ENCODE peak calls at places on chromosomes 4 and X, in six cellular contexts. D, P, K, O, N and R are unnamed samples.

GRCh38 chr4:140640150-140640748 is 71.5 kb upstream of the UCP1 start:
- DNase-seq in D (no peak), O (no peak), N (no peak), K (no peak), P (no peak), R (no peak)

GRCh38 chr4:48341776-48342558 is 638 bp downstream of the SLAIN2 start:
- DNase-seq in P (peak; percentile 57), K (peak; percentile 53), N (peak; percentile 81), O (peak; percentile 63), D (peak; percentile 55), R (no peak)

GRCh38 chr4:3702084-3702521 is 64.1 kb upstream of the ADRA2C start:
- DNase-seq in N (peak; percentile 62), K (no peak), O (no peak), P (no peak), D (no peak), R (no peak)

GRCh38 chr4:25103423-25103822 is 56.8 kb downstream of the SEPSECS start:
- DNase-seq in O (peak; percentile 34), K (peak; percentile 37), N (no peak), P (peak; percentile 60), D (peak; percentile 70), R (no peak)

GRCh38 chr4:131635191-131635590 is 1513.9 kb upstream of the PCDH10 start:
- DNase-seq in O (no peak), N (no peak), P (no peak), K (no peak), D (no peak), R (no peak)

GRCh38 chr4:142379277-142380051 is 466.6 kb downstream of the INPP4B start:
- DNase-seq in O (no peak), D (no peak), K (no peak), N (no peak), P (no peak), R (no peak)

GRCh38 chrX:133697656-133698055 is 282.4 kb upstream of the GPC4 start:
- DNase-seq in N (no peak), K (no peak), D (no peak), O (no peak), P (no peak), R (no peak)

GRCh38 chrX:19799319-19800182 is 87.8 kb downstream of the SH3KBP1 start:
- DNase-seq in N (no peak), D (no peak), P (no peak), O (no peak), K (peak; percentile 5), R (no peak)

GRCh38 chr4:8592366-8593267 is at the start of gene CPZ:
- DNase-seq in K (no peak), P (no peak), O (no peak), D (no peak), N (no peak), R (no peak)

GRCh38 chr4:107220976-107221375 is 184.9 kb upstream of the DKK2 start:
- DNase-seq in D (no peak), N (no peak), P (no peak), O (no peak), K (no peak), R (no peak)

GRCh38 chr4:184343400-184344177 is 125.9 kb upstream of the ENPP6 start:
- DNase-seq in K (peak; percentile 87), P (peak; percentile 61), N (peak; percentile 88), D (peak; percentile 77), O (peak; percentile 54), R (no peak)

GRCh38 chrX:101229155-101229554 is 9.6 kb downstream of the DRP2 start:
- DNase-seq in O (no peak), K (no peak), P (no peak), N (no peak), D (no peak), R (no peak)

GRCh38 chr4:99945718-99946345 is 586 bp downstream of the DNAJB14 start:
- DNase-seq in N (peak; percentile 66), K (peak; percentile 5), O (no peak), D (peak; percentile 26), P (no peak), R (no peak)

GRCh38 chrX:24131476-24131875 is 18.1 kb upstream of the ZFX start:
- DNase-seq in P (no peak), K (no peak), N (no peak), D (no peak), O (no peak), R (no peak)

GRCh38 chr4:169070071-169070894 is 60.2 kb upstream of the CBR4 start:
- DNase-seq in N (no peak), P (peak; percentile 29), O (peak; percentile 51), D (peak; percentile 72), K (peak; percentile 54), R (no peak)

GRCh38 chr4:15882675-15883086 is 55.9 kb downstream of the FGFBP1 start:
- DNase-seq in N (peak; percentile 69), K (peak; percentile 59), O (no peak), P (no peak), D (peak; percentile 39), R (no peak)

GRCh38 chr4:23337292-23337691 is 552.6 kb downstream of the PPARGC1A start:
- DNase-seq in D (no peak), O (no peak), P (no peak), K (no peak), N (no peak), R (no peak)

GRCh38 chr4:2829321-2829932 is 14.2 kb upstream of the ADD1 start:
- DNase-seq in D (no peak), N (peak; percentile 52), P (peak; percentile 12), O (no peak), K (no peak), R (no peak)

GRCh38 chr4:38082424-38083374 is 122.5 kb downstream of the PTTG2 start:
- DNase-seq in D (no peak), K (no peak), N (no peak), O (no peak), P (no peak), R (no peak)

GRCh38 chrX:18895157-18895952 is 88.6 kb downstream of the PHKA2 start:
- DNase-seq in P (peak; percentile 50), K (no peak), D (no peak), O (peak; percentile 47), N (peak; percentile 75), R (no peak)

GRCh38 chrX:8189096-8189830 is 18.2 kb upstream of the VCX2 start:
- DNase-seq in P (no peak), N (no peak), K (no peak), O (no peak), D (no peak), R (no peak)

GRCh38 chrX:150201841-150202240 is 161.3 kb upstream of the MAMLD1 start:
- DNase-seq in K (no peak), N (no peak), O (no peak), D (no peak), P (no peak), R (no peak)

GRCh38 chr4:28481565-28481964 is 1620.9 kb downstream of the STIM2 start:
- DNase-seq in P (no peak), O (no peak), K (no peak), D (no peak), N (no peak), R (no peak)

GRCh38 chr4:2264481-2265041 is 2.7 kb upstream of the MXD4 start:
- DNase-seq in O (no peak), K (no peak), P (no peak), D (no peak), N (peak; percentile 63), R (no peak)

DNA sequence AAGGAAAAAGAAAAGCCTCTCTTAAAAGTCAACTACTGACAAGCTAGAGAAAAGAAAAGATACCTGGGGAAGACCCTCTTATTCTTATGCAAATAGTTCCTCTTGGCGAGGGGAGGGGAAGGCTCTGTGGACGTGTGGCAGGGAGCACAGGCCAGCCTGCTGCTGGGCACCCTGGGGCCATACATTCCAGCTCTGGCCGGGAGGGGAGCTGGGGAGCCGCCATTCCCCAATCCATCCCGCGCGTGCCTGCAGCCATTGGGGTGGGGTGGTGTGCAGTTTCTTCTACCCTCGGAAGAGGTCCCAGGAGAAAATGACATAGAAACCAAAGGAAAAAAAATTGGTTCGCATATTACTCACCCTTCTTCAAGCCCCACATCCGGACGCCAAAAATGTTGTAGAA is 1496.4 kb downstream of the RPA4 start:
- DNase-seq in N (no peak), O (no peak), D (no peak), K (no peak), P (no peak), R (no peak)
- TF ChIP-seq CTCF in N (no peak), O (no peak), D (no peak), K (no peak), P (no peak), R (no peak)

DNA sequence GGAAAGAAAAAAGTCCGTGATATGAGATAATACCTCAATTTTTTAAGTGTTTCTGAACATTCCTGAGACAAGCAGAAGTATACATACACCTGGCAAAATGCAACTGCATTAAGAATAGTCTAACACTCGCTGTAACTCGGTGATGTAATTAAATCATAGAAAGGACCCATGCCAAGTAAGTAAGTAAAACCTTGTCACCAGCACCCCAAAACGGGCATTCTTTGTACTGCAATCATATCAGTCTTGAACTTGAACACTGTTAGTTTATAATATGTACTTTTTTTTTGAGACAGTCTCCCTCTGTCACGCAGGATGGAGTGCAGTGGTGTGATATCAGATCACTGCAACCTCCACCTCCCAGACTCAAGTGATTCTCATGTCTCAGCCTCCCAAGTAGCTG is 47.4 kb downstream of the SMIM14 start:
- DNase-seq in K (peak; percentile 68), N (no peak), D (peak; percentile 32), O (no peak), P (no peak), R (no peak)
- TF ChIP-seq CTCF in K (peak; percentile 64), N (no peak), D (peak; percentile 61), O (no peak), P (no peak), R (no peak)

GRCh38 chrX:12972867-12973560 is 1.9 kb upstream of the TMSB4X start:
- DNase-seq in D (no peak), P (no peak), O (no peak), K (no peak), N (no peak), R (no peak)

GRCh38 chrX:12972239-12972638 is 2.7 kb upstream of the TMSB4X start:
- DNase-seq in N (no peak), P (no peak), K (no peak), O (no peak), D (no peak), R (no peak)

GRCh38 chrX:12967711-12968465 is 7.0 kb upstream of the TMSB4X start:
- DNase-seq in O (no peak), D (no peak), P (no peak), K (no peak), N (no peak), R (no peak)

GRCh38 chrX:12971282-12972003 is 3.5 kb upstream of the TMSB4X start:
- DNase-seq in O (no peak), D (peak; percentile 79), N (no peak), K (peak; percentile 79), P (peak; percentile 38), R (no peak)

DNA sequence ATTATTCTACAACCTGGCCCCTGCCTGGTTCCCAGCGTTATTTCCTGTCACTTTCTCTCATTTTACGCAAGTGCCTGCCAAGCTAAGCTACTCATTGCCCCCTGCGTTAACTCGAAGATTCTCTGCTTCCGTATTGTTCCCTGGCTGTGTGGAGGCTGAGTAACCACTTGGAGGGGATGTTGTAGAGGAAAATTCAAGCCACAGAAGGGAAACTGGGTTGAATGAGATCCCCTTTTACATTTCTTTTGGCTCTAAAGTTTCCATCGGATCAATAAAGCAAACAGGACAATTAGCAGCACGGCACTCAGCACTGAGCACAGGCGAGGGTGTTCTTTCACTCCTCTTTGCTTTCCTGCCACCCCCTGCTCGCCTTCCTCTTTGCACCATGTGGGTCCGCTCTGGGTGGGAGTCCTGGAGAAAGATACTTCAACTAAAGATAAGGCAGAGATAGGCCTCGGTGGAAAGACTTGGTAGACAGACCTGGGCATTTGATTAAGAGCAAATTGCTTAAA is 4.2 kb upstream of the TMSB4X start:
- DNase-seq in K (peak; percentile 69), P (no peak), D (no peak), O (no peak), N (no peak), R (no peak)
- TF ChIP-seq CTCF in K (peak; percentile 78), P (peak; percentile 65), D (peak; percentile 71), O (peak; percentile 47), N (peak; percentile 17), R (no peak)

GRCh38 chr4:103091601-103092223 is 7.9 kb downstream of the BDH2 start:
- DNase-seq in O (no peak), D (no peak), N (no peak), K (peak; percentile 65), P (no peak), R (no peak)
- TF ChIP-seq CTCF in O (peak; percentile 37), D (peak; percentile 52), N (no peak), K (peak; percentile 71), P (peak; percentile 53), R (no peak)